ENCODE peak calls at places on chromosomes 7 and 10, in seven cellular contexts. D is GM23338, U is Peyer's patch, I is transverse colon, J is IMR-90, S is cardiac muscle cell, T is right cardiac atrium. C is an unnamed sample.

GRCh38 chr7:152074673-152075072 is 49.2 kb downstream of the GALNT11 start:
- DNase-seq in I (no peak), J (no peak), S (no peak), T (no peak), D (peak), U (no peak), C (no peak)

GRCh38 chr10:86401588-86402282 is 35.1 kb upstream of the GRID1 start:
- DNase-seq in J (no peak), S (peak), U (no peak), I (peak), T (peak), D (peak), C (no peak)

GRCh38 chr10:17431871-17432311 is 22.5 kb downstream of the ST8SIA6 start:
- DNase-seq in S (peak), I (no peak), T (no peak), U (no peak), J (peak), D (no peak), C (no peak)

GRCh38 chr10:59245751-59246150 is 69.3 kb downstream of the PHYHIPL start:
- DNase-seq in U (no peak), S (no peak), D (no peak), T (no peak), J (no peak), I (no peak), C (no peak)

GRCh38 chr10:90193240-90193985 is 492.0 kb downstream of the KIF20B start:
- DNase-seq in J (peak), U (no peak), I (no peak), S (peak), D (no peak), T (no peak), C (peak)

GRCh38 chr7:75966209-75966961 is 28.0 kb downstream of the TMEM120A start:
- DNase-seq in S (peak), U (no peak), J (no peak), I (no peak), D (no peak), T (peak), C (no peak)

GRCh38 chr7:45161842-45162241 is 4.3 kb downstream of the RAMP3 start:
- DNase-seq in J (no peak), S (no peak), D (no peak), I (no peak), U (no peak), T (peak), C (no peak)

GRCh38 chr7:47483604-47484273 is 98.2 kb downstream of the TNS3 start:
- DNase-seq in D (peak), I (no peak), S (peak), J (peak), T (no peak), U (no peak), C (no peak)

GRCh38 chr10:87750001-87750651 is 67.9 kb downstream of the ATAD1 start:
- DNase-seq in U (no peak), I (no peak), J (peak), D (no peak), T (no peak), S (peak), C (peak)

GRCh38 chr10:14727389-14727918 is 47.2 kb downstream of the FAM107B start:
- DNase-seq in J (no peak), D (no peak), S (no peak), T (no peak), U (no peak), I (no peak), C (no peak)

GRCh38 chr7:114502454-114503254 is 88.0 kb downstream of the FOXP2 start:
- DNase-seq in I (no peak), U (no peak), S (peak), D (no peak), T (no peak), J (peak), C (no peak)

GRCh38 chr7:132899833-132900232 is 182.1 kb downstream of the CHCHD3 start:
- DNase-seq in D (no peak), J (no peak), T (no peak), I (no peak), U (no peak), S (peak), C (no peak)

GRCh38 chr10:15540729-15541128 is 169.6 kb upstream of the FAM171A1 start:
- DNase-seq in I (no peak), S (no peak), T (no peak), U (no peak), J (no peak), D (peak), C (no peak)

GRCh38 chr10:130808686-130809085 is 502.8 kb downstream of the TCERG1L start:
- DNase-seq in I (no peak), J (no peak), T (no peak), D (no peak), U (no peak), S (no peak), C (no peak)

GRCh38 chr10:102714621-102715455 is at the start of gene SFXN2:
- DNase-seq in U (peak), T (no peak), J (no peak), D (peak), I (peak), S (no peak), C (no peak)

GRCh38 chr7:45573636-45574470 is at the start of gene ADCY1:
- DNase-seq in S (no peak), D (peak), J (no peak), I (no peak), U (no peak), T (peak), C (no peak)

GRCh38 chr10:29681700-29682444 is 47.1 kb upstream of the SVIL start:
- DNase-seq in D (no peak), I (no peak), S (no peak), J (no peak), U (peak), T (no peak), C (no peak)

GRCh38 chr7:149196151-149196704 is 882 bp downstream of the ZNF282 start:
- DNase-seq in S (no peak), I (peak), T (no peak), U (no peak), J (no peak), D (peak), C (no peak)

GRCh38 chr7:47940482-47941001 is 7.7 kb downstream of the PKD1L1 start:
- DNase-seq in S (peak), D (no peak), J (peak), T (peak), I (peak), U (no peak), C (no peak)

GRCh38 chr10:71767420-71768035 is 5.8 kb downstream of the VSIR start:
- DNase-seq in S (peak), D (no peak), T (peak), U (no peak), I (peak), J (no peak), C (no peak)

GRCh38 chr7:2525931-2526630 is 6.5 kb downstream of the LFNG start:
- DNase-seq in S (no peak), J (no peak), I (no peak), U (no peak), T (peak), D (peak), C (no peak)

GRCh38 chr10:114286971-114287370 is 47.9 kb downstream of the VWA2 start:
- DNase-seq in D (no peak), T (no peak), S (no peak), U (no peak), I (no peak), J (no peak), C (no peak)

GRCh38 chr10:15118615-15119014 is 21.5 kb downstream of the RPP38 start:
- DNase-seq in D (no peak), T (no peak), I (no peak), J (no peak), U (no peak), S (no peak), C (no peak)

GRCh38 chr7:24227603-24228359 is 56.2 kb upstream of the NPY start:
- DNase-seq in S (no peak), U (no peak), D (no peak), J (no peak), I (no peak), T (no peak), C (no peak)

GRCh38 chr7:4338556-4338955 is 343.5 kb upstream of the FOXK1 start:
- DNase-seq in U (no peak), S (no peak), J (no peak), I (no peak), D (no peak), T (no peak), C (no peak)

GRCh38 chr10:104589431-104589830 is 51.7 kb upstream of the SORCS3 start:
- DNase-seq in S (peak), I (no peak), T (no peak), U (no peak), D (no peak), J (no peak), C (no peak)

GRCh38 chr10:86374664-86375063 is 8.1 kb upstream of the GRID1 start:
- DNase-seq in U (no peak), S (no peak), J (no peak), I (no peak), T (no peak), D (no peak), C (no peak)

GRCh38 chr10:14500172-14500765 is 169.5 kb upstream of the FRMD4A start:
- DNase-seq in T (no peak), U (no peak), S (no peak), I (peak), J (no peak), D (no peak), C (no peak)

GRCh38 chr7:35596061-35596460 is 98.9 kb downstream of the HERPUD2 start:
- DNase-seq in I (no peak), T (no peak), J (peak), S (peak), U (no peak), D (no peak), C (no peak)

GRCh38 chr7:104156842-104157277 is 51.0 kb downstream of the ORC5 start:
- DNase-seq in S (peak), J (peak), I (no peak), U (no peak), T (no peak), D (peak), C (no peak)

GRCh38 chr10:85741626-85742300 is 624.8 kb downstream of the GRID1 start:
- DNase-seq in U (peak), D (no peak), T (no peak), J (no peak), S (no peak), I (no peak), C (no peak)

GRCh38 chr7:8379264-8379663 is 54.1 kb upstream of the NXPH1 start:
- DNase-seq in S (no peak), I (no peak), J (no peak), T (no peak), D (no peak), U (no peak), C (no peak)

GRCh38 chr10:5233324-5233723 is 36.7 kb downstream of the AKR1C4 start:
- DNase-seq in D (no peak), I (no peak), S (no peak), U (no peak), J (no peak), T (no peak), C (no peak)

GRCh38 chr7:3065724-3066143 is 22.1 kb upstream of the CARD11 start:
- DNase-seq in S (peak), I (peak), D (peak), T (peak), U (peak), J (peak), C (no peak)

GRCh38 chr7:93894426-93894825 is 3.9 kb upstream of the TFPI2 start:
- DNase-seq in I (no peak), D (no peak), S (no peak), J (no peak), U (no peak), T (no peak), C (no peak)

GRCh38 chr7:93894966-93895650 is 4.6 kb upstream of the TFPI2 start:
- DNase-seq in U (no peak), J (no peak), S (peak), D (no peak), T (no peak), I (no peak), C (no peak)

GRCh38 chr7:93890464-93891068 is at the start of gene TFPI2:
- DNase-seq in I (peak), J (peak), U (no peak), T (peak), D (peak), S (peak), C (no peak)

GRCh38 chr7:93889261-93889660 is 1.3 kb downstream of the TFPI2 start:
- DNase-seq in J (peak), D (no peak), I (no peak), S (peak), U (no peak), T (no peak), C (no peak)

DNA sequence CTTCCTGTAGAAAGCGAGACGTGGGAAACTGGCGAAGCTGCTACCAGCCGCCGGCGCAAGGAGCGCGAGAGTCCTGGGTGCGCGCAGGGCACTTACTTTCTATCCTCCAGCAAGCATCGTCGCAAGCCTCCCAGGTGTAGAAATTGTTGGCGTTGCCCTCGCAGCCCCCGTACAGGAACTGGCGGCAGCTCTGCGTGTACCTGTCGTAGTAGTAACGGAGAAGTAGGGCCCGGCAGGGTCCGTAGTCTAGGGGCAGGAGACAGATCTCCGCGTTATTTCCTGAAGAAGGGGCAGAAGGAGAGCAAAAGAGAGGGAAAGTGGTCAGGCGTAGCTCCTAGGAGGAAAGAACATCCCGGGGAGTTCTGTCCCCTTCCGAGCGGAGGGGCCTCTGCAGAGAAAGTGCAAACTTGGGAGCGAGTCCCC is 501 bp downstream of the TFPI2 start:
- DNase-seq in J (peak), U (no peak), I (no peak), T (peak), S (peak), D (peak), C (no peak)
- H3K4me3 ChIP-seq in J (peak), U (peak), I (peak), T (peak), S (peak), D (peak), C (peak)

GRCh38 chr10:68957654-68958053 is 1.7 kb downstream of the DDX21 start:
- DNase-seq in S (peak), U (no peak), T (no peak), I (no peak), J (no peak), D (no peak), C (no peak)

GRCh38 chr10:68954904-68955303 is 1.1 kb upstream of the DDX21 start:
- DNase-seq in S (no peak), J (no peak), U (no peak), I (no peak), T (no peak), D (no peak), C (no peak)

GRCh38 chr10:68955414-68955785 is 570 bp upstream of the DDX21 start:
- DNase-seq in J (no peak), U (no peak), T (no peak), I (peak), D (peak), S (no peak), C (no peak)

GRCh38 chr10:68955786-68956532 is at the start of gene DDX21:
- DNase-seq in T (peak), J (peak), I (peak), U (peak), D (peak), S (peak), C (peak)

GRCh38 chr10:68957284-68957615 is 1.3 kb downstream of the DDX21 start:
- DNase-seq in U (no peak), J (no peak), I (no peak), T (no peak), S (no peak), D (peak), C (no peak)
- H3K4me3 ChIP-seq in U (peak), J (peak), I (peak), T (peak), S (peak), D (peak), C (peak)

DNA sequence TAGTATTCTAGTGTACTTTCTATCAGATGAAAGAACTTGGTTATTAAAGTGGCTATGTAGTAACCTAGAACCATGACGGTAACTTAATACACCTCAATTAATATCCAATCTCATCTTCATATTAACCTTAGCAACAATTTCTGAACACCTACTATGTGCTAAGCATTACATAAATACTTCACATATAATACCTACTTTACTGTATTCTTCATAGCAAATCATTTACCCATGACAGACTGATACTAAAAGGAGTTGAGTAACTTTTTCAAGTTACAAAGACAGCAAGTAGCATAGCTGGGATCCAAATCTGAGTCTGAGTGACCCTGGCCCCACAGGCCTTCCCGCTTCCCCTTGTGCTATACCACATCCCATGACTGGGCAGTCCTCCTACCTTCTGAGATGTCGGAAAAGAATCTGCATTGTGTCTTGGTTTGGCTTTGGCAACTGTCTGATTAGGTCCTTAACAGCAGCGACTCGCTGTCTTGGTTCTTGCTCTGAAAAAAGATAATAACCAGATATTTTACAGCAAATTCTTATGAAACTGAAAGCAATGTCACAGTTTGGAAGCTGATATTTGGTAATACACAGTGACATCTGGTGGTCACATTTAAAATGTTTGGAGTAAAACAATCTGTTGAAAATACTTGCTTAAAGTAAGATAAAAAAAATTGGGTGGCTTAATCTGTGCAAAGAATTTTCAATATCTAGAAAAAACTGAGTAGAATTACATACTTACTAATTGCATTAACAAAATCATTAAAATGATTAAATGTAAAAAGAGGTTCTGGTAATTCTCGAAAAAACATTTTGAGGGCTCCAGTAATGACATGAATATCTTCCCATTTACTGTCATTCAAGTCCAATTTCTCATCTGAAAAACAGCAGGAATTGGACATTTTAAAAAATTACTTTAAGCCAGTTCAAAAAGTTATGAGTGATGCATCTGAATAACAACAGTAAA is 120.1 kb downstream of the ARHGAP12 start:
- DNase-seq in I (peak), U (no peak), J (peak), S (peak), T (peak), D (peak), C (peak)
- H3K4me3 ChIP-seq in I (peak), U (peak), J (peak), S (no peak), T (peak), D (no peak), C (peak)

GRCh38 chr10:1375805-1376170 is 319.6 kb downstream of the WDR37 start:
- DNase-seq in J (no peak), S (no peak), I (no peak), U (no peak), D (no peak), T (no peak), C (no peak)

GRCh38 chr10:1374901-1375804 is 319.0 kb downstream of the WDR37 start:
- DNase-seq in I (no peak), D (no peak), S (no peak), J (no peak), T (no peak), U (no peak), C (no peak)

GRCh38 chr10:1377756-1378397 is 321.7 kb downstream of the WDR37 start:
- DNase-seq in U (no peak), T (no peak), I (no peak), J (no peak), S (no peak), D (no peak), C (no peak)

GRCh38 chr10:1377231-1377630 is 321.0 kb downstream of the WDR37 start:
- DNase-seq in D (no peak), S (no peak), U (no peak), J (no peak), T (no peak), I (no peak), C (no peak)

GRCh38 chr10:1376384-1376945 is 320.3 kb downstream of the WDR37 start:
- DNase-seq in I (no peak), U (no peak), S (no peak), J (no peak), T (no peak), D (no peak), C (no peak)
- H3K4me3 ChIP-seq in I (no peak), U (no peak), S (no peak), J (no peak), T (no peak), D (no peak), C (no peak)

DNA sequence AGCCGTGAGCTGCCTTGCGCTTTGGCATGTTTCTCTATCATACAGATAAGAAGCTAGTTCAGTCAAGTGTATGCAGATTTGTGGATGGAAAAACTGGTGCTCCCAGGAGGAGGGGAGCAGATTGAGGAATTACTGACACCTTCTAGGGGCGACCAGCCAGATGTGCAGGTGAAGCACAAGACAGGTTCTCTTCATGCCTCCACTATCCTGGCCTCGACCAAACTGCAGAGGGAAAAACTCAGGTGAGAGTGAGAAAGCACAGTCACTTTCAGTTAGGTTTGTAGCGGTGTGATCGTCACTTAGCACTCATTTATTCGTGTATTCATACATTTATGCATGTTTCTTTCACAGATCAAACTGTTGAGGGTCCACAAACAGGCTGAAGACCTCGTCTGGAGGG is 600 bp upstream of the DBNL start:
- DNase-seq in T (no peak), J (no peak), I (no peak), U (no peak), D (peak), S (no peak), C (no peak)
- H3K4me3 ChIP-seq in T (peak), J (peak), I (peak), U (peak), D (peak), S (peak), C (peak)